ENCODE peak calls at places on chromosome 1, in eight cellular contexts. One of them, this sample, is unnamed.

GRCh38 chr1:93394514-93394913 is 48.8 kb downstream of the DR1 start:
- DNase-seq in AG10803: peak
- DNase-seq in CD4-positive, alpha-beta memory T cell: no peak
- DNase-seq in neural progenitor cell: no peak
- DNase-seq in foreskin fibroblast: peak
- DNase-seq in aorta: no peak
- DNase-seq in RWPE1: no peak
- DNase-seq in GM12891: no peak
- DNase-seq in this sample: no peak

GRCh38 chr1:58815680-58816071 is 31.8 kb upstream of the JUN start:
- DNase-seq in AG10803: no peak
- DNase-seq in CD4-positive, alpha-beta memory T cell: no peak
- DNase-seq in neural progenitor cell: peak
- DNase-seq in foreskin fibroblast: peak
- DNase-seq in aorta: no peak
- DNase-seq in RWPE1: peak
- DNase-seq in GM12891: peak
- DNase-seq in this sample: no peak

GRCh38 chr1:172742599-172743500 is 83.9 kb downstream of the FASLG start:
- DNase-seq in AG10803: peak
- DNase-seq in CD4-positive, alpha-beta memory T cell: no peak
- DNase-seq in neural progenitor cell: peak
- DNase-seq in foreskin fibroblast: peak
- DNase-seq in aorta: no peak
- DNase-seq in RWPE1: peak
- DNase-seq in GM12891: no peak
- DNase-seq in this sample: no peak

GRCh38 chr1:202155478-202156021 is 4.9 kb downstream of the PTPN7 start:
- DNase-seq in AG10803: no peak
- DNase-seq in CD4-positive, alpha-beta memory T cell: peak
- DNase-seq in neural progenitor cell: no peak
- DNase-seq in foreskin fibroblast: peak
- DNase-seq in aorta: peak
- DNase-seq in RWPE1: peak
- DNase-seq in GM12891: no peak
- DNase-seq in this sample: no peak

GRCh38 chr1:62746086-62746808 is 37.7 kb upstream of the ATG4C start:
- DNase-seq in AG10803: peak
- DNase-seq in CD4-positive, alpha-beta memory T cell: no peak
- DNase-seq in neural progenitor cell: peak
- DNase-seq in foreskin fibroblast: peak
- DNase-seq in aorta: no peak
- DNase-seq in RWPE1: peak
- DNase-seq in GM12891: no peak
- DNase-seq in this sample: no peak

GRCh38 chr1:185239861-185240260 is 77.2 kb downstream of the IVNS1ABP start:
- DNase-seq in AG10803: no peak
- DNase-seq in CD4-positive, alpha-beta memory T cell: no peak
- DNase-seq in neural progenitor cell: no peak
- DNase-seq in foreskin fibroblast: no peak
- DNase-seq in aorta: no peak
- DNase-seq in RWPE1: no peak
- DNase-seq in GM12891: no peak
- DNase-seq in this sample: no peak

GRCh38 chr1:195697130-195697529 is 911.1 kb downstream of the KCNT2 start:
- DNase-seq in AG10803: no peak
- DNase-seq in CD4-positive, alpha-beta memory T cell: no peak
- DNase-seq in neural progenitor cell: no peak
- DNase-seq in foreskin fibroblast: no peak
- DNase-seq in aorta: no peak
- DNase-seq in RWPE1: no peak
- DNase-seq in GM12891: no peak
- DNase-seq in this sample: no peak

GRCh38 chr1:145729196-145729595 is 9.9 kb downstream of the CD160 start:
- DNase-seq in AG10803: peak
- DNase-seq in CD4-positive, alpha-beta memory T cell: no peak
- DNase-seq in neural progenitor cell: no peak
- DNase-seq in foreskin fibroblast: peak
- DNase-seq in aorta: no peak
- DNase-seq in RWPE1: no peak
- DNase-seq in GM12891: no peak
- DNase-seq in this sample: no peak

GRCh38 chr1:153613406-153613805 is 469 bp upstream of the S100A16 start:
- DNase-seq in AG10803: no peak
- DNase-seq in CD4-positive, alpha-beta memory T cell: no peak
- DNase-seq in neural progenitor cell: no peak
- DNase-seq in foreskin fibroblast: no peak
- DNase-seq in aorta: peak
- DNase-seq in RWPE1: no peak
- DNase-seq in GM12891: no peak
- DNase-seq in this sample: no peak

GRCh38 chr1:22702671-22703070 is 8.0 kb upstream of the EPHB2 start:
- DNase-seq in AG10803: no peak
- DNase-seq in CD4-positive, alpha-beta memory T cell: no peak
- DNase-seq in neural progenitor cell: no peak
- DNase-seq in foreskin fibroblast: no peak
- DNase-seq in aorta: no peak
- DNase-seq in RWPE1: no peak
- DNase-seq in GM12891: no peak
- DNase-seq in this sample: no peak

GRCh38 chr1:19675797-19676196 is 11.1 kb downstream of the HTR6 start:
- DNase-seq in AG10803: no peak
- DNase-seq in CD4-positive, alpha-beta memory T cell: no peak
- DNase-seq in neural progenitor cell: no peak
- DNase-seq in foreskin fibroblast: no peak
- DNase-seq in aorta: no peak
- DNase-seq in RWPE1: no peak
- DNase-seq in GM12891: no peak
- DNase-seq in this sample: no peak

GRCh38 chr1:225321784-225322183 is 106.1 kb downstream of the LBR start:
- DNase-seq in AG10803: no peak
- DNase-seq in CD4-positive, alpha-beta memory T cell: no peak
- DNase-seq in neural progenitor cell: no peak
- DNase-seq in foreskin fibroblast: no peak
- DNase-seq in aorta: no peak
- DNase-seq in RWPE1: no peak
- DNase-seq in GM12891: no peak
- DNase-seq in this sample: no peak

This sample was measured in mesothelial cell of epicardium.